ENCODE peak calls at places on chromosomes 6 and 20, in nine cellular contexts. I, C, B, Q, O, V, F, E and X are unnamed samples.

GRCh38 chr20:19966840-19967239 is 50.3 kb upstream of the NAA20 start:
- DNase-seq in I (no peak), C (no peak), B (no peak), Q (no peak), O (no peak), V (no peak), F (no peak), E (no peak), X (no peak)

GRCh38 chr6:125014157-125014957 is 52.1 kb downstream of the RNF217 start:
- DNase-seq in I (no peak), C (peak), B (peak), Q (no peak), O (no peak), V (no peak), F (no peak), E (no peak), X (peak)

GRCh38 chr6:144662812-144663211 is 377.7 kb downstream of the UTRN start:
- DNase-seq in I (no peak), C (no peak), B (peak), Q (no peak), O (no peak), V (no peak), F (no peak), E (no peak), X (no peak)

GRCh38 chr6:126831461-126831860 is 287.0 kb upstream of the RSPO3 start:
- DNase-seq in I (no peak), C (no peak), B (no peak), Q (no peak), O (no peak), V (no peak), F (no peak), E (no peak), X (no peak)

GRCh38 chr20:63860325-63861051 is 810 bp upstream of the ABHD16B start:
- DNase-seq in I (no peak), C (no peak), B (no peak), Q (no peak), O (no peak), V (no peak), F (no peak), E (no peak), X (no peak)

GRCh38 chr6:69349776-69350175 is 447.0 kb downstream of the LMBRD1 start:
- DNase-seq in I (no peak), C (no peak), B (no peak), Q (no peak), O (no peak), V (no peak), F (no peak), E (no peak), X (no peak)

GRCh38 chr6:4125933-4126864 is 9.2 kb downstream of the ECI2 start:
- DNase-seq in I (no peak), C (peak), B (peak), Q (peak), O (no peak), V (no peak), F (no peak), E (peak), X (peak)

GRCh38 chr6:11702039-11702795 is 76.4 kb downstream of the ADTRP start:
- DNase-seq in I (no peak), C (peak), B (peak), Q (no peak), O (no peak), V (no peak), F (no peak), E (no peak), X (peak)

GRCh38 chr20:64077094-64077493 is 2.2 kb downstream of the RGS19 start:
- DNase-seq in I (no peak), C (no peak), B (no peak), Q (no peak), O (no peak), V (no peak), F (no peak), E (no peak), X (no peak)

GRCh38 chr6:136792945-136793289 is 640 bp upstream of the MAP3K5 start:
- DNase-seq in I (peak), C (peak), B (peak), Q (peak), O (peak), V (peak), F (no peak), E (peak), X (peak)

GRCh38 chr20:52845044-52845443 is 127.1 kb upstream of the TSHZ2 start:
- DNase-seq in I (no peak), C (no peak), B (no peak), Q (no peak), O (no peak), V (no peak), F (no peak), E (no peak), X (no peak)

GRCh38 chr20:35856866-35857265 is 85.1 kb downstream of the PHF20 start:
- DNase-seq in I (no peak), C (no peak), B (no peak), Q (no peak), O (no peak), V (no peak), F (no peak), E (no peak), X (no peak)

GRCh38 chr6:24899647-24900325 is 36.0 kb downstream of the RIPOR2 start:
- DNase-seq in I (no peak), C (no peak), B (peak), Q (no peak), O (no peak), V (no peak), F (no peak), E (no peak), X (no peak)

GRCh38 chr20:33570743-33571142 is 80.8 kb downstream of the CBFA2T2 start:
- DNase-seq in I (no peak), C (no peak), B (no peak), Q (no peak), O (no peak), V (no peak), F (no peak), E (no peak), X (no peak)

GRCh38 chr20:33575302-33575701 is 85.4 kb downstream of the CBFA2T2 start:
- DNase-seq in I (no peak), C (no peak), B (no peak), Q (no peak), O (no peak), V (no peak), F (no peak), E (no peak), X (no peak)

GRCh38 chr20:33578510-33578909 is 83.6 kb upstream of the C20orf144 start:
- DNase-seq in I (no peak), C (no peak), B (peak), Q (peak), O (no peak), V (no peak), F (no peak), E (no peak), X (peak)

GRCh38 chr20:33576432-33576883 is 85.7 kb upstream of the C20orf144 start:
- DNase-seq in I (no peak), C (no peak), B (no peak), Q (no peak), O (no peak), V (no peak), F (no peak), E (no peak), X (peak)
- TF ChIP-seq CTCF in I (no peak), C (peak), B (no peak), Q (no peak), O (no peak), V (no peak), F (peak), E (peak), X (no peak)

DNA sequence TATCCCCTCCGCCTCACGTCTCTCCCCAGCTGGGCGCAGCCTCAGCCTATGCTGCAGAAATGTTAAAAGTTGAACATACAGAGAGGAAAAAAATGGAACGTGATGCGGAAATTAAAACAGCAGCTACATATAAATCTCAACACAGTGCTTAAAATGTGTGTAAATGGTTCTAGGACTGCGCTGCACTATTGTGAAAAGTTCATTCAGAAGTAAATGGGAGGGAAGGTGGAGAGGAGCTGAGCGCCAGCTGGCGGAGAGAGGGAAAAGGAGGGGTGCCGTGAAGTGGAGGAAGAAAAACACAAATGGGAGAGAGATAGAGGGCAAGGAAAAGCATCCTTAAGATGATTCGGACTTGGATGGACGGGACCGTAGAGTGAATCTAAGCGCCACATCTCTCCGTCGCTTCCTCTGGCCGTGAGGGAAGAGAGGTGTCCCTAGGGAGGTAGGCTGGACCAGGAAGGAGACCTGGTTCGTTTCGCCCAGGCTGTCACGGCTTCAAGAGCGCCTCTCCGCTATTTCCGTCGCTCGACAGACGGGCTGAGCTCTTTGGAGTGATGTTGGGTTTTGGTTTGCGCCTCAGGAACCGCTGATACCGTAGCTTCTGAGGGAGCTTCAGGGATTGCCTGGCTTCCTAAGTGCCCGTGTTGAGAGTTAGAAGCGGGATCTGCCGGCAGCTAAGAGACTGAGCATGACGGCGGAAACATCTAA is 113.7 kb downstream of the TRIM27 start:
- DNase-seq in I (no peak), C (no peak), B (no peak), Q (no peak), O (no peak), V (no peak), F (no peak), E (no peak), X (no peak)
- TF ChIP-seq CTCF in I (no peak), C (peak), B (peak), Q (no peak), O (no peak), V (no peak), F (peak), E (no peak), X (no peak)

GRCh38 chr20:2871555-2872303 is 1.6 kb upstream of the PTPRA start:
- DNase-seq in I (no peak), C (no peak), B (no peak), Q (no peak), O (no peak), V (no peak), F (no peak), E (no peak), X (no peak)

GRCh38 chr20:2873010-2873746 is at the start of gene PTPRA:
- DNase-seq in I (peak), C (peak), B (peak), Q (peak), O (peak), V (peak), F (peak), E (peak), X (peak)

GRCh38 chr20:2873747-2874041 is 413 bp downstream of the PTPRA start:
- DNase-seq in I (no peak), C (no peak), B (no peak), Q (no peak), O (no peak), V (peak), F (no peak), E (no peak), X (no peak)

GRCh38 chr20:2871111-2871465 is 2.2 kb upstream of the PTPRA start:
- DNase-seq in I (no peak), C (no peak), B (peak), Q (no peak), O (peak), V (no peak), F (no peak), E (no peak), X (no peak)

GRCh38 chr20:2872304-2873009 is 824 bp upstream of the PTPRA start:
- DNase-seq in I (no peak), C (peak), B (peak), Q (peak), O (peak), V (peak), F (no peak), E (no peak), X (peak)
- TF ChIP-seq CTCF in I (no peak), C (peak), B (peak), Q (no peak), O (no peak), V (no peak), F (peak), E (peak), X (peak)

GRCh38 chr6:108838101-108838717 is 10.0 kb upstream of the ARMC2 start:
- DNase-seq in I (no peak), C (no peak), B (peak), Q (no peak), O (no peak), V (no peak), F (no peak), E (no peak), X (peak)
- TF ChIP-seq CTCF in I (no peak), C (peak), B (peak), Q (no peak), O (no peak), V (no peak), F (peak), E (peak), X (no peak)

GRCh38 chr20:54091120-54091480 is 20.7 kb upstream of the BCAS1 start:
- DNase-seq in I (no peak), C (no peak), B (no peak), Q (no peak), O (no peak), V (no peak), F (no peak), E (no peak), X (no peak)
- TF ChIP-seq CTCF in I (no peak), C (no peak), B (no peak), Q (no peak), O (no peak), V (no peak), F (no peak), E (peak), X (no peak)

DNA sequence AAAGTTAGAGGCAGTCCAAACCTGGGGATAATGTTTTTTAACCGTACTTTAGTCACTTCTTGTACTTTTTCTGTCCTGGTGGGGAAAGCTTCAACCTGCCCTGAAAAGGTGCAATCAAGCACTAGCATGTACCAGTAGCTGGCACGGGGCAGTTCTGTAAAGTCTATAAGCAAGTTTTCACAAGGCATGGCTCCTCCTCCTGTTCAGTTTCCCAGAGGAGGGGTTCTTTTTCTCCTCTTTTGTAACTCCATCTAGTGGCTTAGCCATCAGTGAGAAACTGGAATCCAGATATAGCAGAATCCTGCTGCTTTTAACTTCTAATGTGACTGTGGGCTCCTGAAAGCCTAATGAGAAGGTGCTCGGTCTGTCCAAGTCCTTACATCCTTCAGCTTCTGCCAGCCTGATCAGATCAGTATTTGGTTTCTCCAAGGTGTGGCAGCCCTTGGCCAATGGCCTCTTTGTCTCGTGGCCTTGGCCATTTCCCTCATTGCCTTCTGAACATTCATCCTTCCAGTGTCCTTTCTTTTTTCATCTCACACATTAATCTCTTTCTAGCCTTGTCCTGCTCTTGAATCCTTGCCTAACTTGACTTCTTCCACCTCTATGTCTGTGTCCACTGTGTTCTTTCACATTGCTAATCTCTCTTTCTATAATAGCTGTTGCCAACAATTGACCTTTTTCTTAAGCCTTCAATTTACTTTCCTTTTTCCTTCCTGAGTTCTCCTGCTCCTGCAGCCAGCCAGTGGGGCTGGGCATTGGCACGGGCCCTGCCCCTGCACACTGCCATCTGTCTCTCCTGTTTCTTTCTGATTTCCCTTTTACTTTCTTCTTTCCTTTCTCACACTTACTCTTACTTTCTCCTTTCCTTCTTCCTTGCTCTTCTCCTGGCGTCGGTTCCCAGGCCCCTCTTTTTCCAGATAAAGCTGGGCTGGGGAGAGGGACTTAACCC is 222.0 kb upstream of the SYNCRIP start:
- DNase-seq in I (no peak), C (no peak), B (peak), Q (no peak), O (no peak), V (no peak), F (no peak), E (no peak), X (peak)
- TF ChIP-seq CTCF in I (no peak), C (peak), B (peak), Q (no peak), O (no peak), V (no peak), F (no peak), E (no peak), X (no peak)